ENCODE peak calls at places on chromosomes 2 and 18, in nine cellular contexts. One of them, this sample, is unnamed.

GRCh38 chr2:195594248-195594647 is 62.8 kb upstream of the SLC39A10 start:
- DNase-seq in foreskin fibroblast: no peak
- DNase-seq in glutamatergic neuron: no peak
- DNase-seq in breast epithelium: no peak
- DNase-seq in fibroblast of the aortic adventitia: peak
- DNase-seq in IMR-90: no peak
- DNase-seq in osteoblast: no peak
- DNase-seq in tibial nerve: no peak
- DNase-seq in epithelial cell of esophagus: no peak
- DNase-seq in this sample: no peak

GRCh38 chr18:48867978-48868377 is 82.8 kb downstream of the SMAD7 start:
- DNase-seq in glutamatergic neuron: peak
- DNase-seq in tibial nerve: no peak
- DNase-seq in foreskin fibroblast: no peak
- DNase-seq in breast epithelium: no peak
- DNase-seq in epithelial cell of esophagus: no peak
- DNase-seq in fibroblast of the aortic adventitia: no peak
- DNase-seq in IMR-90: no peak
- DNase-seq in osteoblast: peak
- DNase-seq in this sample: no peak

GRCh38 chr2:109647636-109648035 is 33.5 kb downstream of the SOWAHC start:
- DNase-seq in epithelial cell of esophagus: no peak
- DNase-seq in foreskin fibroblast: peak
- DNase-seq in glutamatergic neuron: no peak
- DNase-seq in breast epithelium: no peak
- DNase-seq in IMR-90: peak
- DNase-seq in fibroblast of the aortic adventitia: peak
- DNase-seq in tibial nerve: no peak
- DNase-seq in osteoblast: peak
- DNase-seq in this sample: no peak

GRCh38 chr2:171260471-171261424 is 100.1 kb upstream of the TLK1 start:
- DNase-seq in epithelial cell of esophagus: no peak
- DNase-seq in fibroblast of the aortic adventitia: no peak
- DNase-seq in foreskin fibroblast: peak
- DNase-seq in osteoblast: no peak
- DNase-seq in tibial nerve: no peak
- DNase-seq in glutamatergic neuron: no peak
- DNase-seq in IMR-90: no peak
- DNase-seq in breast epithelium: no peak
- DNase-seq in this sample: peak

GRCh38 chr2:223722226-223722625 is 115.2 kb downstream of the AP1S3 start:
- DNase-seq in fibroblast of the aortic adventitia: no peak
- DNase-seq in IMR-90: no peak
- DNase-seq in foreskin fibroblast: no peak
- DNase-seq in epithelial cell of esophagus: no peak
- DNase-seq in glutamatergic neuron: no peak
- DNase-seq in osteoblast: no peak
- DNase-seq in tibial nerve: no peak
- DNase-seq in breast epithelium: no peak
- DNase-seq in this sample: no peak

GRCh38 chr18:76486029-76486428 is 9.0 kb downstream of the ZNF516 start:
- DNase-seq in tibial nerve: no peak
- DNase-seq in osteoblast: no peak
- DNase-seq in foreskin fibroblast: no peak
- DNase-seq in fibroblast of the aortic adventitia: no peak
- DNase-seq in IMR-90: no peak
- DNase-seq in breast epithelium: no peak
- DNase-seq in glutamatergic neuron: no peak
- DNase-seq in epithelial cell of esophagus: no peak
- DNase-seq in this sample: no peak

GRCh38 chr2:71889991-71890684 is 257.5 kb downstream of the CYP26B1 start:
- DNase-seq in glutamatergic neuron: no peak
- DNase-seq in epithelial cell of esophagus: peak
- DNase-seq in foreskin fibroblast: peak
- DNase-seq in osteoblast: peak
- DNase-seq in breast epithelium: no peak
- DNase-seq in fibroblast of the aortic adventitia: peak
- DNase-seq in tibial nerve: peak
- DNase-seq in IMR-90: peak
- DNase-seq in this sample: no peak

GRCh38 chr2:112636605-112637288 is 9.0 kb upstream of the SLC20A1 start:
- DNase-seq in IMR-90: no peak
- DNase-seq in tibial nerve: no peak
- DNase-seq in epithelial cell of esophagus: no peak
- DNase-seq in foreskin fibroblast: no peak
- DNase-seq in osteoblast: no peak
- DNase-seq in glutamatergic neuron: no peak
- DNase-seq in breast epithelium: no peak
- DNase-seq in fibroblast of the aortic adventitia: no peak
- DNase-seq in this sample: peak

GRCh38 chr18:8932866-8933265 is 169.6 kb upstream of the NDUFV2 start:
- DNase-seq in IMR-90: no peak
- DNase-seq in fibroblast of the aortic adventitia: no peak
- DNase-seq in tibial nerve: no peak
- DNase-seq in breast epithelium: no peak
- DNase-seq in glutamatergic neuron: no peak
- DNase-seq in epithelial cell of esophagus: peak
- DNase-seq in foreskin fibroblast: no peak
- DNase-seq in osteoblast: no peak
- DNase-seq in this sample: no peak

GRCh38 chr18:24790347-24790746 is 329.9 kb downstream of the HRH4 start:
- DNase-seq in breast epithelium: no peak
- DNase-seq in foreskin fibroblast: no peak
- DNase-seq in fibroblast of the aortic adventitia: no peak
- DNase-seq in epithelial cell of esophagus: no peak
- DNase-seq in tibial nerve: no peak
- DNase-seq in glutamatergic neuron: no peak
- DNase-seq in IMR-90: no peak
- DNase-seq in osteoblast: no peak
- DNase-seq in this sample: no peak

GRCh38 chr18:400466-400865 is 100.0 kb downstream of the COLEC12 start:
- DNase-seq in foreskin fibroblast: peak
- DNase-seq in epithelial cell of esophagus: no peak
- DNase-seq in breast epithelium: no peak
- DNase-seq in glutamatergic neuron: no peak
- DNase-seq in fibroblast of the aortic adventitia: peak
- DNase-seq in osteoblast: no peak
- DNase-seq in tibial nerve: no peak
- DNase-seq in IMR-90: peak
- DNase-seq in this sample: no peak

GRCh38 chr2:198517961-198518360 is 713.6 kb downstream of the PLCL1 start:
- DNase-seq in tibial nerve: no peak
- DNase-seq in osteoblast: no peak
- DNase-seq in glutamatergic neuron: no peak
- DNase-seq in foreskin fibroblast: no peak
- DNase-seq in IMR-90: no peak
- DNase-seq in breast epithelium: no peak
- DNase-seq in fibroblast of the aortic adventitia: no peak
- DNase-seq in epithelial cell of esophagus: no peak
- DNase-seq in this sample: no peak

GRCh38 chr2:22126978-22127377 is 1003.2 kb downstream of the TDRD15 start:
- DNase-seq in breast epithelium: no peak
- DNase-seq in osteoblast: no peak
- DNase-seq in fibroblast of the aortic adventitia: no peak
- DNase-seq in foreskin fibroblast: no peak
- DNase-seq in glutamatergic neuron: no peak
- DNase-seq in epithelial cell of esophagus: no peak
- DNase-seq in IMR-90: no peak
- DNase-seq in tibial nerve: no peak
- DNase-seq in this sample: no peak

GRCh38 chr2:22124003-22124402 is 1000.2 kb downstream of the TDRD15 start:
- DNase-seq in osteoblast: no peak
- DNase-seq in epithelial cell of esophagus: no peak
- DNase-seq in IMR-90: no peak
- DNase-seq in tibial nerve: no peak
- DNase-seq in breast epithelium: no peak
- DNase-seq in glutamatergic neuron: no peak
- DNase-seq in foreskin fibroblast: no peak
- DNase-seq in fibroblast of the aortic adventitia: no peak
- DNase-seq in this sample: no peak
- TF ChIP-seq CTCF in osteoblast: no peak
- TF ChIP-seq CTCF in epithelial cell of esophagus: no peak
- TF ChIP-seq CTCF in IMR-90: peak
- TF ChIP-seq CTCF in tibial nerve: no peak
- TF ChIP-seq CTCF in breast epithelium: no peak
- TF ChIP-seq CTCF in glutamatergic neuron: peak
- TF ChIP-seq CTCF in foreskin fibroblast: no peak
- TF ChIP-seq CTCF in fibroblast of the aortic adventitia: no peak
- TF ChIP-seq CTCF in this sample: peak

GRCh38 chr2:7400628-7401027 is 483.4 kb downstream of the RNF144A start:
- DNase-seq in glutamatergic neuron: no peak
- DNase-seq in breast epithelium: no peak
- DNase-seq in IMR-90: no peak
- DNase-seq in fibroblast of the aortic adventitia: no peak
- DNase-seq in osteoblast: no peak
- DNase-seq in epithelial cell of esophagus: no peak
- DNase-seq in foreskin fibroblast: no peak
- DNase-seq in tibial nerve: no peak
- DNase-seq in this sample: no peak
- TF ChIP-seq CTCF in glutamatergic neuron: no peak
- TF ChIP-seq CTCF in breast epithelium: no peak
- TF ChIP-seq CTCF in IMR-90: no peak
- TF ChIP-seq CTCF in fibroblast of the aortic adventitia: no peak
- TF ChIP-seq CTCF in osteoblast: no peak
- TF ChIP-seq CTCF in epithelial cell of esophagus: no peak
- TF ChIP-seq CTCF in foreskin fibroblast: no peak
- TF ChIP-seq CTCF in tibial nerve: no peak
- TF ChIP-seq CTCF in this sample: no peak

GRCh38 chr2:226427538-226428307 is 371.9 kb downstream of the IRS1 start:
- DNase-seq in IMR-90: peak
- DNase-seq in epithelial cell of esophagus: peak
- DNase-seq in glutamatergic neuron: no peak
- DNase-seq in tibial nerve: no peak
- DNase-seq in foreskin fibroblast: peak
- DNase-seq in osteoblast: no peak
- DNase-seq in fibroblast of the aortic adventitia: peak
- DNase-seq in breast epithelium: no peak
- DNase-seq in this sample: no peak
- TF ChIP-seq CTCF in IMR-90: peak
- TF ChIP-seq CTCF in epithelial cell of esophagus: peak
- TF ChIP-seq CTCF in glutamatergic neuron: no peak
- TF ChIP-seq CTCF in tibial nerve: no peak
- TF ChIP-seq CTCF in foreskin fibroblast: no peak
- TF ChIP-seq CTCF in osteoblast: no peak
- TF ChIP-seq CTCF in fibroblast of the aortic adventitia: peak
- TF ChIP-seq CTCF in breast epithelium: no peak
- TF ChIP-seq CTCF in this sample: no peak

DNA sequence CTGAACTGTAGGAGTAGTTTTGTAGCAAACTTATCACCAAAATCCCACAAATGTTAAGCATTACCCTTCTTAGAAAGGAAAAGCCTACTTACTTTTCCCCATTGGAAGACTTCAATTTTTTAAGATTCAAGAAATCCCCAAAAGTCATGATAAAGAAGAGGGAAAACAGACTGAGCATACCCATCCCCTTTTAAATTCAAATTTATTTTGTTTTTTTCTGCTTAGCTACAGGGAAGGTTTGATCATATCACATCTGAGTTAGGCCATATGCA is 174.5 kb downstream of the TGIF1 start:
- DNase-seq in IMR-90: no peak
- DNase-seq in tibial nerve: no peak
- DNase-seq in breast epithelium: no peak
- DNase-seq in fibroblast of the aortic adventitia: no peak
- DNase-seq in foreskin fibroblast: no peak
- DNase-seq in epithelial cell of esophagus: no peak
- DNase-seq in glutamatergic neuron: no peak
- DNase-seq in osteoblast: no peak
- DNase-seq in this sample: no peak
- TF ChIP-seq CTCF in IMR-90: no peak
- TF ChIP-seq CTCF in tibial nerve: no peak
- TF ChIP-seq CTCF in breast epithelium: no peak
- TF ChIP-seq CTCF in fibroblast of the aortic adventitia: no peak
- TF ChIP-seq CTCF in foreskin fibroblast: no peak
- TF ChIP-seq CTCF in epithelial cell of esophagus: no peak
- TF ChIP-seq CTCF in glutamatergic neuron: no peak
- TF ChIP-seq CTCF in osteoblast: no peak
- TF ChIP-seq CTCF in this sample: no peak

DNA sequence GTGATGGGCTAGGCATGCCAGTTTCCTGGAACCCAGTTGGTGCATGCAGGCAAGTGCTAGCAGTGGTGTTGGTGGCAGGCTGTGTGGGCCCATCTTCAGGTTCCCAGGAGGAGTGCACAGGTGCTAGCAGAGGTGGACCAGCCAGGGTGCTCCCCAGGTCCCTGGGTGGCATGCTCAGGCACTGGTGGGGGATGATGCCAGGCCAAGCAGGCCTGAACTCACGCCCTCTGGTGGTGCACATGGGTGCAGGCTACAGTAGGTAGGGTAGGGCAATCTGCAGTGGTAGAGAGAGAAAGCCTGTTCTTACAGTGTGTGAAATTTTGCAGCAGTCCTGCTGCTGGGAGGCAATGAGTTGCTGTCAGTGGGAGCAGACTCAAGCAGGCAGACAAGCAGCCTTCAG is 1651.8 kb downstream of the DPP10 start:
- DNase-seq in osteoblast: no peak
- DNase-seq in glutamatergic neuron: no peak
- DNase-seq in foreskin fibroblast: no peak
- DNase-seq in IMR-90: no peak
- DNase-seq in tibial nerve: no peak
- DNase-seq in epithelial cell of esophagus: no peak
- DNase-seq in breast epithelium: no peak
- DNase-seq in fibroblast of the aortic adventitia: no peak
- DNase-seq in this sample: no peak
- TF ChIP-seq CTCF in osteoblast: no peak
- TF ChIP-seq CTCF in glutamatergic neuron: peak
- TF ChIP-seq CTCF in foreskin fibroblast: no peak
- TF ChIP-seq CTCF in IMR-90: no peak
- TF ChIP-seq CTCF in tibial nerve: no peak
- TF ChIP-seq CTCF in epithelial cell of esophagus: no peak
- TF ChIP-seq CTCF in breast epithelium: no peak
- TF ChIP-seq CTCF in fibroblast of the aortic adventitia: no peak
- TF ChIP-seq CTCF in this sample: peak

GRCh38 chr18:50624981-50625380 is 65.1 kb downstream of the MAPK4 start:
- DNase-seq in glutamatergic neuron: no peak
- DNase-seq in breast epithelium: no peak
- DNase-seq in tibial nerve: no peak
- DNase-seq in IMR-90: no peak
- DNase-seq in fibroblast of the aortic adventitia: no peak
- DNase-seq in foreskin fibroblast: no peak
- DNase-seq in osteoblast: no peak
- DNase-seq in epithelial cell of esophagus: no peak
- DNase-seq in this sample: no peak
- TF ChIP-seq CTCF in glutamatergic neuron: no peak
- TF ChIP-seq CTCF in breast epithelium: no peak
- TF ChIP-seq CTCF in tibial nerve: no peak
- TF ChIP-seq CTCF in IMR-90: no peak
- TF ChIP-seq CTCF in fibroblast of the aortic adventitia: no peak
- TF ChIP-seq CTCF in foreskin fibroblast: no peak
- TF ChIP-seq CTCF in osteoblast: no peak
- TF ChIP-seq CTCF in epithelial cell of esophagus: no peak
- TF ChIP-seq CTCF in this sample: no peak